ENCODE peak calls at places on chromosomes 2 and 18, in ten cellular contexts. C is PC-9; D is brain microvascular endothelial cell; T is CD8-positive, alpha-beta T cell; Z is adrenal gland; R is DND-41; P is MCF 10A; S is coronary artery; Q is neural progenitor cell; M is Calu3. L is an unnamed sample.
A peak's percentile ranks its signal among the peaks of the same experiment; 100 is the strongest.

GRCh38 chr2:70828914-70829824 is 6.4 kb downstream of the CD207 start:
- DNase-seq in C (no peak), D (peak; percentile 38), T (no peak), Z (no peak), R (no peak), P (no peak), S (no peak), Q (no peak), M (no peak), L (no peak)

GRCh38 chr18:69946608-69947155 is 991 bp downstream of the CD226 start:
- DNase-seq in C (no peak), D (no peak), T (no peak), Z (no peak), R (no peak), P (no peak), S (no peak), Q (no peak), M (no peak), L (no peak)

GRCh38 chr2:118667366-118667765 is 180.1 kb downstream of the EN1 start:
- DNase-seq in C (no peak), D (no peak), T (no peak), Z (no peak), R (no peak), P (no peak), S (no peak), Q (no peak), M (no peak), L (no peak)

GRCh38 chr2:146321175-146321574 is 1523.7 kb upstream of the ACVR2A start:
- DNase-seq in C (no peak), D (peak; percentile 82), T (no peak), Z (no peak), R (no peak), P (no peak), S (no peak), Q (peak; percentile 26), M (no peak), L (no peak)

GRCh38 chr2:236162031-236162803 is 6.0 kb downstream of the GBX2 start:
- DNase-seq in C (no peak), D (no peak), T (no peak), Z (no peak), R (no peak), P (no peak), S (peak; percentile 43), Q (peak; percentile 44), M (no peak), L (no peak)

GRCh38 chr2:240997141-240997855 is 1.1 kb upstream of the SNED1 start:
- DNase-seq in C (no peak), D (peak; percentile 64), T (peak; percentile 61), Z (peak; percentile 61), R (no peak), P (no peak), S (peak; percentile 75), Q (no peak), M (no peak), L (no peak)

GRCh38 chr2:9247177-9247576 is 40.6 kb downstream of the ASAP2 start:
- DNase-seq in C (no peak), D (no peak), T (no peak), Z (no peak), R (no peak), P (no peak), S (no peak), Q (no peak), M (no peak), L (no peak)

GRCh38 chr18:61581578-61582204 is 248.5 kb downstream of the CDH20 start:
- DNase-seq in C (peak; percentile 58), D (peak; percentile 51), T (peak; percentile 80), Z (peak; percentile 86), R (peak; percentile 64), P (peak; percentile 60), S (peak; percentile 91), Q (peak; percentile 88), M (peak; percentile 86), L (peak; percentile 79)

GRCh38 chr2:199902486-199903110 is 8.5 kb upstream of the C2orf69 start:
- DNase-seq in C (no peak), D (no peak), T (no peak), Z (no peak), R (no peak), P (no peak), S (no peak), Q (no peak), M (no peak), L (no peak)

GRCh38 chr2:3827673-3828575 is 124.5 kb downstream of the DCDC2C start:
- DNase-seq in C (no peak), D (peak; percentile 71), T (no peak), Z (peak; percentile 63), R (peak; percentile 10), P (peak; percentile 70), S (no peak), Q (peak; percentile 44), M (peak; percentile 47), L (no peak)

GRCh38 chr2:118255301-118255700 is 167.0 kb downstream of the INSIG2 start:
- DNase-seq in C (no peak), D (no peak), T (no peak), Z (no peak), R (no peak), P (no peak), S (no peak), Q (no peak), M (no peak), L (no peak)

GRCh38 chr2:44110444-44110843 is 58.2 kb upstream of the PPM1B start:
- DNase-seq in C (no peak), D (no peak), T (no peak), Z (no peak), R (no peak), P (no peak), S (no peak), Q (no peak), M (no peak), L (no peak)

GRCh38 chr2:8230466-8230865 is 451.4 kb upstream of the ID2 start:
- DNase-seq in C (no peak), D (no peak), T (no peak), Z (no peak), R (no peak), P (no peak), S (no peak), Q (no peak), M (no peak), L (no peak)

GRCh38 chr2:223811757-223812156 is 25.6 kb downstream of the AP1S3 start:
- DNase-seq in C (no peak), D (peak; percentile 32), T (no peak), Z (no peak), R (no peak), P (no peak), S (no peak), Q (no peak), M (no peak), L (no peak)

GRCh38 chr18:9671214-9671613 is 36.9 kb upstream of the RAB31 start:
- DNase-seq in C (no peak), D (no peak), T (no peak), Z (no peak), R (no peak), P (peak; percentile 18), S (no peak), Q (no peak), M (no peak), L (no peak)

GRCh38 chr18:51164327-51165290 is 32.9 kb downstream of the MEX3C start:
- DNase-seq in C (no peak), D (no peak), T (no peak), Z (no peak), R (no peak), P (peak; percentile 49), S (no peak), Q (peak; percentile 29), M (no peak), L (no peak)

GRCh38 chr18:23133860-23134779 is 1.2 kb upstream of the CABLES1 start:
- DNase-seq in C (peak; percentile 71), D (no peak), T (no peak), Z (no peak), R (no peak), P (peak; percentile 71), S (no peak), Q (peak; percentile 41), M (peak; percentile 83), L (no peak)

GRCh38 chr2:57908736-57909161 is 137.9 kb upstream of the VRK2 start:
- DNase-seq in C (no peak), D (no peak), T (no peak), Z (no peak), R (no peak), P (no peak), S (no peak), Q (no peak), M (no peak), L (no peak)

GRCh38 chr2:42792583-42793313 is at the start of gene HAAO:
- DNase-seq in C (no peak), D (no peak), T (peak; percentile 56), Z (peak; percentile 47), R (no peak), P (no peak), S (no peak), Q (peak; percentile 81), M (peak; percentile 44), L (no peak)
- TF ChIP-seq CTCF in C (no peak), D (no peak), T (no peak), Z (no peak), R (no peak), P (no peak), S (no peak), Q (peak; percentile 41), M (peak; percentile 27), L (no peak)

GRCh38 chr2:218260742-218261423 is at the start of gene GPBAR1:
- DNase-seq in C (no peak), D (no peak), T (no peak), Z (no peak), R (no peak), P (no peak), S (no peak), Q (peak; percentile 71), M (peak; percentile 78), L (no peak)
- TF ChIP-seq CTCF in C (no peak), D (no peak), T (no peak), Z (no peak), R (no peak), P (no peak), S (no peak), Q (no peak), M (no peak), L (no peak)

DNA sequence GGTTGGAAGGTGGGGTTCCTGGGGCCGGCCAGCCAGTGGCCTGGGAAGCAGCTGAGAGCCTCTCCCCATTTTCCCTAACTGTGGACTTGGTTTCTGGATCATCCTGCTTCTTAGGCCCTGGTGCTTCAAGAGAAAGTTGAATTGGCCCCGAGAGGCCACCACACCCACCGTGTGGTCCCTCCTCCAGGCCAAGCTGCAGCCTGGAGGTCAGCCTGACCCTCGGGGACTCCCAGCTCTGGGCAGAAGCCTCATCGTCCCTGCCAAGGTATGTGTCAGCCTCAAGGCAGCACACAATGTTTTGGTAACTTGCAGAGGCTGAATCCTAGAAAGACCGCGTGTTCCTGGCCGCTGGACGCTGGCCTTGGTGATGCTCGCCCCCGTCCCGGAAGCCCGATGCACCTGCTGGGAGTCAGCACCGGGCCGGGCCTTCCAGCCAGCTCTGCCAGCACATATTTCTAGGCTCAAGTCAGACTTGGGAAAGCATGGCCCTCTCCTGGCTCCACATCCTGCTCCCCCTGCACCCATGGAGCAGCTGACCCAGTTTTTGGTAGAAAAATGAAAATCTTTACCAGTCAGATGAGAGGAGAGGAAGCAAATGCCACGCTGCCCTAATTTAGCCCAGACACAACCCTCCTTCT is 72.6 kb downstream of the ACTR2 start:
- DNase-seq in C (no peak), D (peak; percentile 60), T (no peak), Z (peak; percentile 88), R (peak; percentile 52), P (peak; percentile 60), S (peak; percentile 91), Q (no peak), M (no peak), L (no peak)
- TF ChIP-seq CTCF in C (no peak), D (no peak), T (no peak), Z (no peak), R (no peak), P (no peak), S (no peak), Q (no peak), M (no peak), L (no peak)

GRCh38 chr2:166181813-166182154 is 54.0 kb upstream of the SCN1A start:
- DNase-seq in C (no peak), D (no peak), T (no peak), Z (no peak), R (no peak), P (no peak), S (no peak), Q (no peak), M (no peak), L (no peak)
- TF ChIP-seq CTCF in C (peak; percentile 5), D (no peak), T (no peak), Z (no peak), R (peak; percentile 1), P (no peak), S (no peak), Q (no peak), M (no peak), L (no peak)